ENCODE peak calls at places on chromosomes 2 and 18, in six cellular contexts. O is BE2C, V is K562, P is heart left ventricle, J is progenitor cell of endocrine pancreas, A is A673. E is an unnamed sample.

GRCh38 chr2:168194784-168195522 is 52.4 kb downstream of the STK39 start:
- DNase-seq in O (no peak), V (no peak), P (no peak), J (no peak), A (no peak), E (no peak)

GRCh38 chr2:196336715-196337617 is 165.6 kb upstream of the STK17B start:
- DNase-seq in O (no peak), V (peak), P (no peak), J (no peak), A (peak), E (no peak)

GRCh38 chr2:199975297-199975895 is 20.0 kb downstream of the MAIP1 start:
- DNase-seq in O (peak), V (no peak), P (no peak), J (no peak), A (peak), E (no peak)

GRCh38 chr2:130744287-130745117 is 10.8 kb upstream of the AMER3 start:
- DNase-seq in O (peak), V (no peak), P (no peak), J (no peak), A (no peak), E (no peak)

GRCh38 chr2:73089270-73090030 is 17.9 kb upstream of the SFXN5 start:
- DNase-seq in O (no peak), V (no peak), P (peak), J (no peak), A (no peak), E (no peak)

GRCh38 chr18:59042477-59042842 is 97.2 kb upstream of the SEC11C start:
- DNase-seq in O (no peak), V (no peak), P (no peak), J (no peak), A (no peak), E (no peak)

GRCh38 chr2:216387262-216387661 is 15.0 kb upstream of the MARCHF4 start:
- DNase-seq in O (no peak), V (no peak), P (no peak), J (no peak), A (no peak), E (no peak)

GRCh38 chr2:62524293-62524941 is 18.4 kb upstream of the TMEM17 start:
- DNase-seq in O (no peak), V (no peak), P (no peak), J (no peak), A (no peak), E (no peak)

GRCh38 chr2:191559569-191559968 is 118.4 kb upstream of the NABP1 start:
- DNase-seq in O (no peak), V (no peak), P (no peak), J (no peak), A (no peak), E (no peak)

GRCh38 chr2:187549193-187549592 is 5.0 kb downstream of the TFPI start:
- DNase-seq in O (no peak), V (no peak), P (no peak), J (no peak), A (no peak), E (no peak)

GRCh38 chr18:25457636-25458035 is 105.7 kb upstream of the ZNF521 start:
- DNase-seq in O (no peak), V (no peak), P (no peak), J (no peak), A (no peak), E (no peak)

GRCh38 chr2:188519133-188519532 is 227.5 kb downstream of the GULP1 start:
- DNase-seq in O (no peak), V (no peak), P (no peak), J (no peak), A (no peak), E (no peak)

GRCh38 chr18:7664024-7664312 is 96.9 kb downstream of the PTPRM start:
- DNase-seq in O (no peak), V (no peak), P (no peak), J (no peak), A (no peak), E (no peak)

GRCh38 chr2:202120827-202121226 is 47.8 kb downstream of the KIAA2012 start:
- DNase-seq in O (no peak), V (no peak), P (no peak), J (no peak), A (no peak), E (no peak)

GRCh38 chr2:205732314-205732713 is 50.0 kb downstream of the NRP2 start:
- DNase-seq in O (peak), V (no peak), P (no peak), J (no peak), A (no peak), E (no peak)

GRCh38 chr2:72000110-72000509 is 147.6 kb downstream of the CYP26B1 start:
- DNase-seq in O (no peak), V (peak), P (no peak), J (no peak), A (no peak), E (no peak)

GRCh38 chr18:37495354-37495753 is 70.2 kb downstream of the CELF4 start:
- DNase-seq in O (no peak), V (no peak), P (no peak), J (no peak), A (no peak), E (no peak)

GRCh38 chr18:3794537-3795348 is 344.8 kb downstream of the TGIF1 start:
- DNase-seq in O (no peak), V (no peak), P (no peak), J (no peak), A (peak), E (no peak)

GRCh38 chr2:161576421-161576820 is 47.8 kb upstream of the SLC4A10 start:
- DNase-seq in O (peak), V (no peak), P (no peak), J (no peak), A (peak), E (no peak)
- TF ChIP-seq CTCF in O (peak), V (peak), P (no peak), J (peak), A (peak), E (peak)

DNA sequence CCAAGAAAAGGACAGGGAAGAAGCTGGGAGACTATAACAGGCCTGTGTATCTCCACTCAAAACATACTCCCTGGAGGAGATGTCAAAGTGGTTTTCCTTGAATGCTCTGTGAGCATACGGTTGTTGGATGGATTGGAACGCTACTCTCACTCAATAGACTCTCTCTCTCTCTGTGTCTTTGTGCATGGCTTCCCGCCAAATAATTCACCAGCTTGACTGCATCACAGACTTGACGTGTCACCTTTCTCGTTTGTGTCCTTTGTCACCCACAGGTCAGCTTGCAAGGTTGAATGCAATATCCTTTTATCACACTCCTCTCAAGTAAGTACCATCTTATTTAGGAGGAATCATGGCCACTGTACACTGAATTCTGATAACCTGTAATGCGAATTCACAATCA is 156.8 kb upstream of the MAPRE2 start:
- DNase-seq in O (no peak), V (no peak), P (no peak), J (no peak), A (no peak), E (no peak)
- TF ChIP-seq CTCF in O (no peak), V (no peak), P (no peak), J (no peak), A (no peak), E (no peak)

DNA sequence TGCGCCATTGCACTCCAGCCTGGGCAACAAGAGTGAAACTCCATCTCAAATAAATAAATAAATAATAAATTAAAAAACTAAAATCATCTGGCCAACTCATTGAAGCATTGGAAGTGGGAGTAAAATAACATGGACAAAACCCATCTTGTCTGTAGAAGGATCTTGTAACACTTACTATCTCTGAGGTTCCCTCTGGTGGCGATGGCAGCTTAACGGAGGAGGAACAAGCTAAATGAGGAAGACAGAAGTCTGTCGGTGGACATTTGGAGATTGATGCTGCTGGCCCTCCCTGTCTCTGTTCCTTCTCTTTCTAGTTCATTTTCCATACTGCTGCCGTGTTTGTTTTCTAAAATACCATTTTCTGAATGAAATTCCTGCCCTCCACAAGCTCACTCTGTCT is 43.4 kb downstream of the ZCCHC2 start:
- DNase-seq in O (no peak), V (no peak), P (no peak), J (no peak), A (peak), E (no peak)
- TF ChIP-seq CTCF in O (peak), V (peak), P (peak), J (no peak), A (peak), E (peak)

GRCh38 chr2:101741775-101742520 is 44.4 kb downstream of the MAP4K4 start:
- DNase-seq in O (no peak), V (no peak), P (no peak), J (no peak), A (peak), E (no peak)
- TF ChIP-seq CTCF in O (no peak), V (no peak), P (no peak), J (no peak), A (no peak), E (no peak)

DNA sequence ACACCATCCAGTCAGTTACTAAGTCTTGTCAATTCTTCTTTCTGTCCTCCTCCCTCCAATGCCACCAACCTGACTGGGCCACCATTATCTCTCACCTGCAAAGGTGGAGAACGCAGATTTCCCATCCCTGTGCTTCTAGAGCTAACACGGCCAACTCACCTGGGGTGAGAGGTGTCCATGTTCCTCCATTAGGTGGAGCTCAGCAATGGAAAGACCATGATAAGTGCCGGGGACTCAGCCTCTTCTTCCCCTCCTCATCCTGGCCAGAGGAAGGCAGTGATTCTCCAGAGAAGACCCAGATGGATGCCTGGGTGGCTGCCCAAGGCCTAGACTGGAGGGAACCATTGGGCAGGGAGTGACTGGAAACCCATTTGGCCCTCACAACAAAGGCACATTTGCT is 48.1 kb upstream of the SLC1A4 start:
- DNase-seq in O (no peak), V (no peak), P (no peak), J (no peak), A (no peak), E (no peak)
- TF ChIP-seq CTCF in O (no peak), V (no peak), P (no peak), J (no peak), A (no peak), E (no peak)

DNA sequence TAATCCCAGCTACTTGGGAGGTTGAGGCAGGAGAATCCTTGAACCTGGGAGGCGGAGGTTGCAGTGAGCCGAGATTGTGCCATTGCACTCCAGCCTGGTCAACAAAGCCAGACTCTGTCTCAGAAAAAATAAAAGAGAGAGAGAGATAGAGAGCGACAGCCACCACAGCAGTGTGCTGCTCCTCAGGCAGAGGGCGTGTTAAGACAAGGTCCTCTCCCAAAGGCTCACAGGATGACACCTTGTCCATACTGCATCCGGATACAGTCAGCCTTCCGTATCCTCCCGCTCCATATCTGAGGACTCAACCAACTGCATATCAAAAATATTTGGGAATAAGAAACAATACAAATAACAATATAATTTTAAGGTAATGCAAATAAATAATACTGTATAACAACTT is 20.1 kb downstream of the ARL4C start:
- DNase-seq in O (no peak), V (peak), P (no peak), J (no peak), A (no peak), E (no peak)
- TF ChIP-seq CTCF in O (no peak), V (peak), P (no peak), J (no peak), A (no peak), E (no peak)

DNA sequence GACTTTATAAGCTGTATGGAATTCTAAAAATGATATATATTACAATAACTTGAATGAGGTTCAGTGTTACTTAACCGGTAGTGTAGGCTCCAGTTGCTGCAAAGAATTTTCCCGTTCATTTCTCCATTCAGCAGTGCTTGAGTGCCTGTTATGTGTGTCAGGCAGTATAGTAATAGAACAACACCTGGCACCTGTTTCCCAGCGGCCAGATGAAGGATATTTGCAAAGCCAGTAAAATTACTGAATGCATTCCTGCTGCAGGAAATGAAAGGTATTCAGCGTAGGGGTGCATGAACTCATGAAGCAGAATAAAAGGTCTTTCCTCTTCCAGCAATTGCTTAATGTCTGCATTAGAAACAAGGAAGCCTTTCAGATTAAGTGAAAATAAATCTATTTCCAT is 18.8 kb downstream of the YPEL5 start:
- DNase-seq in O (no peak), V (no peak), P (no peak), J (no peak), A (no peak), E (no peak)
- TF ChIP-seq CTCF in O (no peak), V (no peak), P (no peak), J (no peak), A (no peak), E (no peak)

DNA sequence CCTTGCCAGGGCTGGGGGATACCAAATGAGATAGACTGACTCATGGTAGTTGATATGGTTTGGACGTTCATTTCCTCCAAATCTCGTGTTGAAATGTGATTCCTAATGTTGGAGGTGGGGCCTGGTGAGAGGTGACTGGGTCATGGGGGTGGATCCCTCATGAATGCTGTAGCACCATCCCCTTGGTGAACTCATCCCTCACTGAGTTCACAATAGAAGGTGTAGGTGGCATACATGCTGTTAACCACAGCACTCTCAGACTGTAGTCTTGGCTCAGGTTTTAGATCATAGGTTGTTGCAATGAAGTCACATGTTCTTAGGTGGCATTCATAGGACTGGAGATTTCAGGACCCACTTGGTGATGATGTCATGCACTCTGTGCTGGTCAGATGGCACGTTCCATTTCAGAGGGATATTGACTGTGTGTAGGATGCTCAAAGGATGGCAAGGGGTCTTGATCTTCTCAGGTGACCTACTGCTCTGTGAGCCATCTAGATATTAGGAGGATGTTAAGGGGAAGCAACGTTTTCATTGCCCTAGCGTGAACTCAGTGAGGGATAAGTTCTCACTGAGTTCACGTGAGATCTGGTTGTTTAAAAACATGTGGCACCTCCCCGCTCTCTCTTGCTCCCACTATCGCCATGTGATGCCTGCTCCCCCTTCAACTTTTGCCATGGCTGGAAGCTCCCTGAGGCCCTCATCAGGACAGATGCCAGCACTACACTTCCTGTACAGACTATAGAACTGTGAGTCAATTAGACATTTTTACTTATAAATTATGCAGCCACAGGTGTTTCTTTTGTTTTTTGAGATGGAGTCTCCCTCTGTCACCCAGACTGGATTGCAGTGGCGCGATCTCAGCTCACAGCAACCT is 73.8 kb upstream of the ACAA2 start:
- DNase-seq in O (no peak), V (no peak), P (no peak), J (no peak), A (peak), E (no peak)
- TF ChIP-seq CTCF in O (peak), V (peak), P (no peak), J (peak), A (peak), E (peak)

GRCh38 chr2:177101930-177102329 is 110.7 kb upstream of the HNRNPA3 start:
- DNase-seq in O (no peak), V (no peak), P (no peak), J (no peak), A (no peak), E (no peak)

GRCh38 chr2:177108890-177109289 is 103.7 kb upstream of the HNRNPA3 start:
- DNase-seq in O (no peak), V (no peak), P (no peak), J (no peak), A (no peak), E (no peak)

DNA sequence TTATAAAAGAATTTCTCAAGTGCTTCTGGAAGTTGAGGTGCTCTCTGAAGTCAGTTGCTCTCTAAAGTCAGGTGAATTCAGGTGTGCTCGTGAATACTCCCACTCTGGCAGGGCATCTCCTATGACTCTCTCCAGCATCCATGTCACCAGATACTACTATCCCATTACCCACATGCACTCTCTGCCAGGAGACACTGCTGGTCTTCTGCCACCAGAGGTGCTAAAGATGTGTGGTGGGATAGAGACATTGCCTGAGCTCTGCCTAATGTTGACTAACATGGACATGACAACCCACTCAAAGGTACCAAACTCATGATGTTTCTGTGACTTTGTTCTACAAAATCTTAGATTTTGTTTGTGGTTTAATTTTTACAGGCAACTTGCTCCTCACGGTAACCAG is 106.4 kb upstream of the HNRNPA3 start:
- DNase-seq in O (peak), V (no peak), P (no peak), J (no peak), A (peak), E (no peak)
- TF ChIP-seq CTCF in O (peak), V (peak), P (no peak), J (no peak), A (peak), E (peak)

E was measured in type B pancreatic cell.